ENCODE peak calls at places on chromosomes 3 and 15, in four cellular contexts. A is NCI-H510A treated with DMSO at 0.1 percent for 48 hours, S is cardiac muscle cell, L is astrocyte of the spinal cord. V is an unnamed sample.

GRCh38 chr15:81023483-81024264 is 23.0 kb downstream of the TLNRD1 start:
- DNase-seq in A (no peak), S (no peak), L (peak), V (peak)

GRCh38 chr3:186044427-186044826 is 64.5 kb downstream of the ETV5 start:
- DNase-seq in A (no peak), S (no peak), L (no peak), V (no peak)

GRCh38 chr3:136293279-136293678 is 43.1 kb downstream of the PCCB start:
- DNase-seq in A (no peak), S (no peak), L (no peak), V (no peak)

GRCh38 chr3:81716870-81717509 is 44.5 kb downstream of the GBE1 start:
- DNase-seq in A (peak), S (peak), L (peak), V (peak)

GRCh38 chr15:86162172-86162591 is 82.5 kb downstream of the AGBL1 start:
- DNase-seq in A (no peak), S (no peak), L (no peak), V (no peak)

GRCh38 chr3:30167511-30168135 is 438.8 kb upstream of the TGFBR2 start:
- DNase-seq in A (no peak), S (no peak), L (peak), V (peak)

GRCh38 chr15:99015677-99016568 is 8.3 kb upstream of the PGPEP1L start:
- DNase-seq in A (no peak), S (peak), L (no peak), V (peak)

GRCh38 chr3:46087871-46088270 is 60.6 kb upstream of the XCR1 start:
- DNase-seq in A (no peak), S (no peak), L (peak), V (peak)

GRCh38 chr3:67648701-67649100 is 5.7 kb downstream of the SUCLG2 start:
- DNase-seq in A (no peak), S (no peak), L (peak), V (peak)

GRCh38 chr3:187227658-187228258 is 30.5 kb downstream of the RTP1 start:
- DNase-seq in A (no peak), S (no peak), L (peak), V (peak)

GRCh38 chr15:97084650-97085049 is 754.1 kb downstream of the NR2F2 start:
- DNase-seq in A (no peak), S (no peak), L (peak), V (peak)

GRCh38 chr15:33197636-33198035 is 3.1 kb upstream of the FMN1 start:
- DNase-seq in A (no peak), S (no peak), L (no peak), V (no peak)

GRCh38 chr15:66865622-66866611 is 163.9 kb downstream of the SMAD6 start:
- DNase-seq in A (no peak), S (no peak), L (no peak), V (no peak)

GRCh38 chr15:99447497-99448371 is 118.0 kb upstream of the MEF2A start:
- DNase-seq in A (no peak), S (no peak), L (no peak), V (no peak)

GRCh38 chr3:13842226-13842625 is 37.6 kb downstream of the WNT7A start:
- DNase-seq in A (no peak), S (no peak), L (no peak), V (no peak)

GRCh38 chr15:63067976-63068743 is 25.6 kb downstream of the TPM1 start:
- DNase-seq in A (no peak), S (no peak), L (peak), V (peak)

GRCh38 chr15:96160269-96160668 is 170.2 kb upstream of the NR2F2 start:
- DNase-seq in A (no peak), S (no peak), L (peak), V (peak)

GRCh38 chr3:191563722-191564121 is 102.8 kb downstream of the PYDC2 start:
- DNase-seq in A (peak), S (no peak), L (no peak), V (no peak)

GRCh38 chr15:74128785-74129350 is 1.5 kb upstream of the ISLR2 start:
- DNase-seq in A (no peak), S (no peak), L (peak), V (peak)

GRCh38 chr3:126573492-126574117 is 14.9 kb upstream of the C3orf22 start:
- DNase-seq in A (no peak), S (no peak), L (no peak), V (no peak)

GRCh38 chr3:169295126-169295525 is 368.4 kb downstream of the MECOM start:
- DNase-seq in A (peak), S (no peak), L (peak), V (peak)

V was measured in astrocyte of the hippocampus.